ENCODE peak calls at places on chromosomes 12 and 14, in ten cellular contexts. One of them, this sample, is unnamed.

GRCh38 chr14:100375273-100375962 is 52.3 kb downstream of the SLC25A47 start:
- DNase-seq in HL-60: no peak
- DNase-seq in SK-N-SH: peak; percentile 60
- DNase-seq in sigmoid colon: peak; percentile 87
- DNase-seq in H1: no peak
- DNase-seq in breast epithelium: no peak
- DNase-seq in GM23338: peak; percentile 66
- DNase-seq in endothelial cell of umbilical vein: peak; percentile 98
- DNase-seq in stomach: peak; percentile 56
- DNase-seq in transverse colon: peak; percentile 68
- DNase-seq in this sample: no peak

GRCh38 chr14:45400509-45400908 is 147.5 kb upstream of the MIS18BP1 start:
- DNase-seq in HL-60: no peak
- DNase-seq in SK-N-SH: no peak
- DNase-seq in sigmoid colon: no peak
- DNase-seq in H1: no peak
- DNase-seq in breast epithelium: no peak
- DNase-seq in GM23338: no peak
- DNase-seq in endothelial cell of umbilical vein: no peak
- DNase-seq in stomach: no peak
- DNase-seq in transverse colon: no peak
- DNase-seq in this sample: no peak

GRCh38 chr12:131711551-131712205 is 788 bp downstream of the SFSWAP start:
- DNase-seq in HL-60: no peak
- DNase-seq in SK-N-SH: no peak
- DNase-seq in sigmoid colon: no peak
- DNase-seq in H1: no peak
- DNase-seq in breast epithelium: no peak
- DNase-seq in GM23338: peak; percentile 17
- DNase-seq in endothelial cell of umbilical vein: peak; percentile 9
- DNase-seq in stomach: no peak
- DNase-seq in transverse colon: no peak
- DNase-seq in this sample: no peak

GRCh38 chr14:31774567-31774966 is 213.4 kb downstream of the NUBPL start:
- DNase-seq in HL-60: no peak
- DNase-seq in SK-N-SH: no peak
- DNase-seq in sigmoid colon: no peak
- DNase-seq in H1: no peak
- DNase-seq in breast epithelium: no peak
- DNase-seq in GM23338: no peak
- DNase-seq in endothelial cell of umbilical vein: no peak
- DNase-seq in stomach: no peak
- DNase-seq in transverse colon: no peak
- DNase-seq in this sample: no peak

GRCh38 chr14:38883127-38883526 is 219.9 kb downstream of the SEC23A start:
- DNase-seq in HL-60: no peak
- DNase-seq in SK-N-SH: no peak
- DNase-seq in sigmoid colon: no peak
- DNase-seq in H1: no peak
- DNase-seq in breast epithelium: no peak
- DNase-seq in GM23338: no peak
- DNase-seq in endothelial cell of umbilical vein: no peak
- DNase-seq in stomach: no peak
- DNase-seq in transverse colon: no peak
- DNase-seq in this sample: no peak

GRCh38 chr12:106147956-106148355 is 9.2 kb upstream of the NUAK1 start:
- DNase-seq in HL-60: no peak
- DNase-seq in SK-N-SH: peak; percentile 83
- DNase-seq in sigmoid colon: peak; percentile 88
- DNase-seq in H1: no peak
- DNase-seq in breast epithelium: peak; percentile 68
- DNase-seq in GM23338: no peak
- DNase-seq in endothelial cell of umbilical vein: no peak
- DNase-seq in stomach: peak; percentile 84
- DNase-seq in transverse colon: peak; percentile 44
- DNase-seq in this sample: peak; percentile 51

GRCh38 chr14:75147423-75148071 is 20.7 kb upstream of the NEK9 start:
- DNase-seq in HL-60: no peak
- DNase-seq in SK-N-SH: no peak
- DNase-seq in sigmoid colon: peak; percentile 92
- DNase-seq in H1: peak; percentile 57
- DNase-seq in breast epithelium: peak; percentile 95
- DNase-seq in GM23338: peak; percentile 81
- DNase-seq in endothelial cell of umbilical vein: peak; percentile 66
- DNase-seq in stomach: peak; percentile 69
- DNase-seq in transverse colon: peak; percentile 53
- DNase-seq in this sample: peak; percentile 67

GRCh38 chr12:27162229-27162537 is 79.8 kb upstream of the C12orf71 start:
- DNase-seq in HL-60: no peak
- DNase-seq in SK-N-SH: no peak
- DNase-seq in sigmoid colon: no peak
- DNase-seq in H1: no peak
- DNase-seq in breast epithelium: no peak
- DNase-seq in GM23338: no peak
- DNase-seq in endothelial cell of umbilical vein: peak; percentile 72
- DNase-seq in stomach: no peak
- DNase-seq in transverse colon: no peak
- DNase-seq in this sample: no peak

GRCh38 chr14:34873591-34874385 is 1.4 kb downstream of the BAZ1A start:
- DNase-seq in HL-60: peak; percentile 78
- DNase-seq in SK-N-SH: peak; percentile 87
- DNase-seq in sigmoid colon: peak; percentile 91
- DNase-seq in H1: peak; percentile 79
- DNase-seq in breast epithelium: peak; percentile 81
- DNase-seq in GM23338: peak; percentile 89
- DNase-seq in endothelial cell of umbilical vein: peak; percentile 85
- DNase-seq in stomach: peak; percentile 82
- DNase-seq in transverse colon: peak; percentile 86
- DNase-seq in this sample: peak; percentile 73

GRCh38 chr12:130714091-130714590 is 2.0 kb downstream of the RIMBP2 start:
- DNase-seq in HL-60: no peak
- DNase-seq in SK-N-SH: peak; percentile 60
- DNase-seq in sigmoid colon: no peak
- DNase-seq in H1: no peak
- DNase-seq in breast epithelium: no peak
- DNase-seq in GM23338: peak; percentile 22
- DNase-seq in endothelial cell of umbilical vein: no peak
- DNase-seq in stomach: peak; percentile 17
- DNase-seq in transverse colon: no peak
- DNase-seq in this sample: no peak

GRCh38 chr12:57993030-57993429 is 51.7 kb downstream of the ATP23 start:
- DNase-seq in HL-60: no peak
- DNase-seq in SK-N-SH: no peak
- DNase-seq in sigmoid colon: no peak
- DNase-seq in H1: no peak
- DNase-seq in breast epithelium: no peak
- DNase-seq in GM23338: peak; percentile 20
- DNase-seq in endothelial cell of umbilical vein: no peak
- DNase-seq in stomach: no peak
- DNase-seq in transverse colon: no peak
- DNase-seq in this sample: no peak

GRCh38 chr14:99244960-99245340 is 27.0 kb downstream of the BCL11B start:
- DNase-seq in HL-60: no peak
- DNase-seq in SK-N-SH: no peak
- DNase-seq in sigmoid colon: no peak
- DNase-seq in H1: no peak
- DNase-seq in breast epithelium: no peak
- DNase-seq in GM23338: peak; percentile 33
- DNase-seq in endothelial cell of umbilical vein: no peak
- DNase-seq in stomach: no peak
- DNase-seq in transverse colon: no peak
- DNase-seq in this sample: no peak

GRCh38 chr12:131759176-131759575 is 48.3 kb downstream of the SFSWAP start:
- DNase-seq in HL-60: no peak
- DNase-seq in SK-N-SH: no peak
- DNase-seq in sigmoid colon: no peak
- DNase-seq in H1: no peak
- DNase-seq in breast epithelium: no peak
- DNase-seq in GM23338: no peak
- DNase-seq in endothelial cell of umbilical vein: no peak
- DNase-seq in stomach: no peak
- DNase-seq in transverse colon: no peak
- DNase-seq in this sample: no peak

GRCh38 chr14:25122188-25122587 is 72.2 kb upstream of the STXBP6 start:
- DNase-seq in HL-60: no peak
- DNase-seq in SK-N-SH: no peak
- DNase-seq in sigmoid colon: no peak
- DNase-seq in H1: no peak
- DNase-seq in breast epithelium: no peak
- DNase-seq in GM23338: no peak
- DNase-seq in endothelial cell of umbilical vein: no peak
- DNase-seq in stomach: no peak
- DNase-seq in transverse colon: no peak
- DNase-seq in this sample: no peak

GRCh38 chr14:50718949-50719348 is 50.8 kb upstream of the SAV1 start:
- DNase-seq in HL-60: peak; percentile 13
- DNase-seq in SK-N-SH: no peak
- DNase-seq in sigmoid colon: no peak
- DNase-seq in H1: no peak
- DNase-seq in breast epithelium: no peak
- DNase-seq in GM23338: no peak
- DNase-seq in endothelial cell of umbilical vein: no peak
- DNase-seq in stomach: no peak
- DNase-seq in transverse colon: no peak
- DNase-seq in this sample: no peak

GRCh38 chr12:459430-460258 is at the start of gene B4GALNT3:
- DNase-seq in HL-60: no peak
- DNase-seq in SK-N-SH: peak; percentile 88
- DNase-seq in sigmoid colon: no peak
- DNase-seq in H1: peak; percentile 82
- DNase-seq in breast epithelium: peak; percentile 37
- DNase-seq in GM23338: peak; percentile 81
- DNase-seq in endothelial cell of umbilical vein: no peak
- DNase-seq in stomach: peak; percentile 83
- DNase-seq in transverse colon: peak; percentile 70
- DNase-seq in this sample: peak; percentile 54

GRCh38 chr14:30993071-30993470 is 32.4 kb upstream of the AP4S1 start:
- DNase-seq in HL-60: no peak
- DNase-seq in SK-N-SH: no peak
- DNase-seq in sigmoid colon: no peak
- DNase-seq in H1: no peak
- DNase-seq in breast epithelium: no peak
- DNase-seq in GM23338: no peak
- DNase-seq in endothelial cell of umbilical vein: no peak
- DNase-seq in stomach: no peak
- DNase-seq in transverse colon: no peak
- DNase-seq in this sample: no peak

GRCh38 chr14:55339770-55340169 is 68.5 kb downstream of the FBXO34 start:
- DNase-seq in HL-60: no peak
- DNase-seq in SK-N-SH: no peak
- DNase-seq in sigmoid colon: no peak
- DNase-seq in H1: peak; percentile 33
- DNase-seq in breast epithelium: no peak
- DNase-seq in GM23338: peak; percentile 19
- DNase-seq in endothelial cell of umbilical vein: no peak
- DNase-seq in stomach: no peak
- DNase-seq in transverse colon: no peak
- DNase-seq in this sample: no peak

GRCh38 chr12:56630180-56630632 is at the start of gene BAZ2A:
- DNase-seq in HL-60: no peak
- DNase-seq in SK-N-SH: peak; percentile 97
- DNase-seq in sigmoid colon: peak; percentile 93
- DNase-seq in H1: peak; percentile 93
- DNase-seq in breast epithelium: peak; percentile 78
- DNase-seq in GM23338: peak; percentile 99
- DNase-seq in endothelial cell of umbilical vein: peak; percentile 73
- DNase-seq in stomach: peak; percentile 90
- DNase-seq in transverse colon: peak; percentile 93
- DNase-seq in this sample: peak; percentile 92
- TF ChIP-seq POLR2AphosphoS5 in HL-60: no peak
- TF ChIP-seq POLR2AphosphoS5 in SK-N-SH: no peak
- TF ChIP-seq POLR2AphosphoS5 in sigmoid colon: peak; percentile 75
- TF ChIP-seq POLR2AphosphoS5 in H1: no peak
- TF ChIP-seq POLR2AphosphoS5 in breast epithelium: no peak
- TF ChIP-seq POLR2AphosphoS5 in GM23338: peak; percentile 64
- TF ChIP-seq POLR2AphosphoS5 in endothelial cell of umbilical vein: peak; percentile 54
- TF ChIP-seq POLR2AphosphoS5 in stomach: peak; percentile 80
- TF ChIP-seq POLR2AphosphoS5 in transverse colon: peak; percentile 36
- TF ChIP-seq POLR2AphosphoS5 in this sample: peak; percentile 77

DNA sequence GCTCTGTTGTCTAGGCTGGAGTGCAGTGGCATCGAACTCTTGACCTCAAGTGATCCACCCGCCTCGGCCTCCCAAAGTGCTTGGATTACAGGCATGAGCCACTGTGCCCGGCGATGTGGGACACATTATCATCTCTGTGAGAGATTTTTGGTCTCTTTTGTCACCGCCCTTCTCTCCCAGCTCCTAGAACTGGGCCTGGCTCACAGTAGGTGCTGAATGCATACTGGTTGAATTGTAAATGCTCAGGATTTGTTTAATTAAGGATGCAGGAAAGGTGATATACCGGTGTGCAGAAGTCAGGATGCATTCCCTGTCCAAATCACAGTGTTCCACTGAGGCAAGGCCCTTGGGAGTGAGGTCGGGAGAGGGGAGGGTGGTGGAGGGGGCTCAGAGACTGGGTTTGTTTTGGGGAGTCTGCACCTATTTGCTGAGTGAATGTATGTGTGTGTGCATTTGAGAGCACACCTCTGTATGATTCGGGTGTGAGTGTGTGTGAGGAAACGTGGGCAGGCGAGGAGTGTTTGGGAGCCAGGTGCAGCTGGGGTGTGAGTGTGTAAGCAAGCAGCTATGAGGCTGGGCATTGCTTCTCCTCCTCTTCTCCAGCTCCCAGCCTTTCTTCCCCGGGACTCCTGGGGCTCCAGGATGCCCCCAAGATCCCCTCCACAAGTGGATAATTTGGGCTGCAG is 1.0 kb upstream of the KRT18 start:
- DNase-seq in HL-60: no peak
- DNase-seq in SK-N-SH: no peak
- DNase-seq in sigmoid colon: no peak
- DNase-seq in H1: peak; percentile 52
- DNase-seq in breast epithelium: no peak
- DNase-seq in GM23338: peak; percentile 56
- DNase-seq in endothelial cell of umbilical vein: no peak
- DNase-seq in stomach: no peak
- DNase-seq in transverse colon: no peak
- DNase-seq in this sample: no peak
- H3K4me3 ChIP-seq in HL-60: no peak overlapping the region
- H3K4me3 ChIP-seq in SK-N-SH: no peak overlapping the region
- H3K4me3 ChIP-seq in sigmoid colon: no peak overlapping the region
- H3K4me3 ChIP-seq in H1: peak overlapping the region; percentile 95
- H3K4me3 ChIP-seq in breast epithelium: no peak overlapping the region
- H3K4me3 ChIP-seq in GM23338: peak overlapping the region; percentile 86
- H3K4me3 ChIP-seq in endothelial cell of umbilical vein: no peak overlapping the region
- H3K4me3 ChIP-seq in stomach: no peak overlapping the region
- H3K4me3 ChIP-seq in transverse colon: no peak overlapping the region
- H3K4me3 ChIP-seq in this sample: no peak overlapping the region

GRCh38 chr12:124413401-124413800 is 118.5 kb downstream of the RFLNA start:
- DNase-seq in HL-60: no peak
- DNase-seq in SK-N-SH: peak; percentile 80
- DNase-seq in sigmoid colon: no peak
- DNase-seq in H1: no peak
- DNase-seq in breast epithelium: no peak
- DNase-seq in GM23338: no peak
- DNase-seq in endothelial cell of umbilical vein: no peak
- DNase-seq in stomach: no peak
- DNase-seq in transverse colon: no peak
- DNase-seq in this sample: no peak
- TF ChIP-seq POLR2AphosphoS5 in HL-60: no peak
- TF ChIP-seq POLR2AphosphoS5 in SK-N-SH: no peak
- TF ChIP-seq POLR2AphosphoS5 in sigmoid colon: no peak
- TF ChIP-seq POLR2AphosphoS5 in H1: no peak
- TF ChIP-seq POLR2AphosphoS5 in breast epithelium: no peak
- TF ChIP-seq POLR2AphosphoS5 in GM23338: no peak
- TF ChIP-seq POLR2AphosphoS5 in endothelial cell of umbilical vein: no peak
- TF ChIP-seq POLR2AphosphoS5 in stomach: no peak
- TF ChIP-seq POLR2AphosphoS5 in transverse colon: no peak
- TF ChIP-seq POLR2AphosphoS5 in this sample: no peak

GRCh38 chr12:95762123-95762785 is 28.3 kb downstream of the NTN4 start:
- DNase-seq in HL-60: no peak
- DNase-seq in SK-N-SH: no peak
- DNase-seq in sigmoid colon: no peak
- DNase-seq in H1: no peak
- DNase-seq in breast epithelium: no peak
- DNase-seq in GM23338: no peak
- DNase-seq in endothelial cell of umbilical vein: no peak
- DNase-seq in stomach: peak; percentile 47
- DNase-seq in transverse colon: no peak
- DNase-seq in this sample: no peak
- H3K4me3 ChIP-seq in HL-60: no peak overlapping the region
- H3K4me3 ChIP-seq in SK-N-SH: no peak overlapping the region
- H3K4me3 ChIP-seq in sigmoid colon: no peak overlapping the region
- H3K4me3 ChIP-seq in H1: no peak overlapping the region
- H3K4me3 ChIP-seq in breast epithelium: no peak overlapping the region
- H3K4me3 ChIP-seq in GM23338: no peak overlapping the region
- H3K4me3 ChIP-seq in endothelial cell of umbilical vein: no peak overlapping the region
- H3K4me3 ChIP-seq in stomach: no peak overlapping the region
- H3K4me3 ChIP-seq in transverse colon: no peak overlapping the region
- H3K4me3 ChIP-seq in this sample: no peak overlapping the region